ENCODE peak calls at places on chromosomes 5 and 9, in five cellular contexts. S is Caki2; Q is aorta; I is stimulated activated CD4-positive, alpha-beta T cell treated with anti-CD3 and anti-CD28 coated beads, Interleukin-1b, Interleukin-23, amount 100 ng/mL, for 24 hours; U is substantia nigra. T is an unnamed sample.

GRCh38 chr9:130632081-130632710 is 32.2 kb upstream of the PRDM12 start:
- DNase-seq in S (no peak), U (no peak), Q (peak; percentile 8), I (no peak), T (no peak)

GRCh38 chr5:124706729-124707361 is 39.6 kb downstream of the ZNF608 start:
- DNase-seq in I (no peak), U (no peak), S (no peak), Q (no peak), T (no peak)

GRCh38 chr5:149410721-149411432 is 31.8 kb upstream of the IL17B start:
- DNase-seq in Q (peak; percentile 57), U (no peak), I (no peak), S (no peak), T (no peak)

GRCh38 chr9:129231022-129231739 is 53.1 kb upstream of the IER5L start:
- DNase-seq in U (no peak), Q (no peak), S (no peak), I (no peak), T (no peak)

GRCh38 chr5:74594172-74595040 is 46.1 kb downstream of the ENC1 start:
- DNase-seq in I (no peak), S (no peak), Q (no peak), U (no peak), T (no peak)

GRCh38 chr9:96025995-96026572 is 150.6 kb downstream of the ERCC6L2 start:
- DNase-seq in S (no peak), I (no peak), U (no peak), Q (no peak), T (no peak)

GRCh38 chr5:11239261-11239660 is 478.2 kb upstream of the DAP start:
- DNase-seq in Q (no peak), I (no peak), U (no peak), S (no peak), T (no peak)

GRCh38 chr5:81268797-81269196 is 32.6 kb upstream of the ZCCHC9 start:
- DNase-seq in Q (no peak), S (peak; percentile 30), U (no peak), I (no peak), T (no peak)

GRCh38 chr5:157172408-157172807 is 6.3 kb upstream of the GARIN3 start:
- DNase-seq in I (peak; percentile 84), S (no peak), Q (no peak), U (no peak), T (no peak)

GRCh38 chr9:32631991-32632390 is 3.5 kb downstream of the TAF1L start:
- DNase-seq in Q (no peak), I (no peak), S (no peak), U (no peak), T (no peak)

GRCh38 chr5:28234356-28234968 is 1196.1 kb upstream of the CDH9 start:
- DNase-seq in U (no peak), I (no peak), S (no peak), Q (no peak), T (no peak)